ENCODE peak calls at places on chromosomes 1 and 21, in seven cellular contexts. I is AG04449, F is transverse colon, A is lung, M is fibroblast of mammary gland, W is MM.1S, D is tibial artery. C is an unnamed sample.

GRCh38 chr1:8794605-8795004 is 22.8 kb downstream of the RERE start:
- DNase-seq in D (no peak), W (no peak), F (no peak), A (no peak), I (no peak), M (no peak), C (no peak)

GRCh38 chr1:20449736-20450311 is 36.2 kb downstream of the CAMK2N1 start:
- DNase-seq in W (no peak), I (no peak), M (peak; percentile 97), D (no peak), A (no peak), F (no peak), C (peak; percentile 94)

GRCh38 chr1:100332331-100332730 is 20.0 kb upstream of the CDC14A start:
- DNase-seq in D (no peak), I (no peak), M (no peak), W (no peak), F (no peak), A (no peak), C (no peak)

GRCh38 chr1:2447274-2448097 is 28.6 kb upstream of the PLCH2 start:
- DNase-seq in D (no peak), M (no peak), F (no peak), W (no peak), I (no peak), A (no peak), C (no peak)

GRCh38 chr1:226656601-226657277 is 82.3 kb downstream of the ITPKB start:
- DNase-seq in M (peak; percentile 99), F (peak; percentile 58), I (peak; percentile 38), A (no peak), D (no peak), W (peak; percentile 81), C (peak; percentile 94)

GRCh38 chr1:65214340-65215027 is 66.5 kb downstream of the AK4 start:
- DNase-seq in I (no peak), A (no peak), D (no peak), M (no peak), F (no peak), W (no peak), C (no peak)

GRCh38 chr1:72366473-72366872 is 84.1 kb upstream of the NEGR1 start:
- DNase-seq in D (no peak), A (peak; percentile 53), F (no peak), W (peak; percentile 68), M (peak; percentile 72), I (no peak), C (peak; percentile 92)

GRCh38 chr21:32520885-32521735 is 64.2 kb downstream of the TCP10L start:
- DNase-seq in D (peak; percentile 88), A (peak; percentile 68), M (peak; percentile 98), I (peak; percentile 84), W (no peak), F (peak; percentile 63), C (peak; percentile 65)

GRCh38 chr1:154760469-154760933 is 109.6 kb downstream of the KCNN3 start:
- DNase-seq in F (peak; percentile 79), D (no peak), W (no peak), I (no peak), A (peak; percentile 76), M (no peak), C (no peak)

GRCh38 chr1:189859385-189859977 is 618.2 kb downstream of the BRINP3 start:
- DNase-seq in A (no peak), D (no peak), M (peak; percentile 0), F (peak; percentile 7), W (peak; percentile 55), I (no peak), C (no peak)

GRCh38 chr1:38256072-38256471 is 209.5 kb upstream of the POU3F1 start:
- DNase-seq in A (no peak), I (no peak), D (no peak), W (no peak), M (no peak), F (no peak), C (no peak)

GRCh38 chr1:98256700-98257099 is 335.9 kb upstream of the DPYD start:
- DNase-seq in M (no peak), F (no peak), W (no peak), A (no peak), D (no peak), I (no peak), C (no peak)

GRCh38 chr1:21567241-21568005 is 58.2 kb downstream of the ALPL start:
- DNase-seq in A (no peak), I (peak; percentile 60), M (peak; percentile 93), W (no peak), F (no peak), D (no peak), C (no peak)

GRCh38 chr21:38869946-38870345 is 64.2 kb downstream of the ETS2 start:
- DNase-seq in F (no peak), I (no peak), D (no peak), M (peak; percentile 36), A (no peak), W (no peak), C (peak; percentile 8)

GRCh38 chr21:44461438-44462089 is 6.3 kb downstream of the LRRC3 start:
- DNase-seq in A (no peak), W (no peak), M (no peak), I (no peak), D (no peak), F (no peak), C (no peak)
- TF ChIP-seq CTCF in A (no peak), W (peak; percentile 8), M (no peak), I (no peak), D (no peak), F (no peak), C (no peak)

GRCh38 chr21:37075214-37075770 is 2.2 kb downstream of the TTC3 start:
- DNase-seq in A (no peak), W (no peak), D (no peak), F (no peak), I (no peak), M (no peak), C (no peak)
- H3K4me3 ChIP-seq in A (no peak overlapping the region), W (no peak overlapping the region), D (no peak overlapping the region), F (no peak overlapping the region), I (peak overlapping the region; percentile 96), M (no peak overlapping the region), C (no peak overlapping the region)

GRCh38 chr1:34013136-34013535 is 149.3 kb downstream of the HMGB4 start:
- DNase-seq in D (no peak), M (no peak), W (no peak), I (no peak), F (no peak), A (no peak), C (no peak)

GRCh38 chr1:34019741-34020552 is 145.1 kb downstream of the CSMD2 start:
- DNase-seq in D (no peak), M (no peak), A (no peak), I (no peak), W (no peak), F (no peak), C (no peak)

GRCh38 chr1:34009340-34009975 is 145.6 kb downstream of the HMGB4 start:
- DNase-seq in F (no peak), I (no peak), M (no peak), A (no peak), W (no peak), D (no peak), C (no peak)

DNA sequence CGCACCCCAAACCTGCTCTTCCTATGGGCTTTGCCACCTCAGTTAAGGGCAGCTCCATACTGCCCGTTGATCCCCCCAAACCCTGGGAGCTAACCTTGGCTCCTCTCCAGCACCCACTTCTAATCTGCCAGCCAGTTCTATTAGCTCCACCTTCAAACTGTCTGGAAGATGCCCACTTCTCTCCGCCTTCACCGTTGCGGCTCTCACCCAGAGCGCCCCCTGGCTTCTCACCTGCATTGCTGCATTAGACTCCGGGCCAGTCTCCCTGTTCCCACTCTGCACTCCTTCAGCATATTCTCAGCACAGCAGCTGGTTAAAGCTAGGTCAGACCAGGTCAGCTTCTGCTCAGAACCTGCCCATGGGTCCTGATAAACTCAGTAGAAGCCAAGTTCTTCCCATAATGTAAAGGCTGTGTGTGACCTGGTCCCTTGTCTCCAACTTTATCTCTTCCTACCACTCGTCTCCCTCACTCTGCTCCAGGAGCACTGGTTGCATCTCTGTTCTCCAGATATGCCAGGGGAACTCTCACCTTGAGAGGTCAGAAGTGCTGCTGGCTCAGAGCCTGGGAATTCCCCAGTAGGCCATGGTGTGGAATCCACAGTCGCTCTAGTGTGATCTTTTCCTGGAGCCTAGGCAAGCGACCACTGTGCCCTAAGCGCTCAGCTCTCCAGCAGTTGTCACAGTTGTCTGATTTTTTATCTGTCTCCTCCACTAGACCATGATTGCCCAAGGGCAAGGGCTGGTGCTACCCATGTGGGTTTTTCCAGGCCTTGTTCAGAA is 150.3 kb downstream of the HMGB4 start:
- DNase-seq in I (no peak), F (no peak), D (no peak), W (no peak), M (peak; percentile 33), A (peak; percentile 34), C (no peak)
- TF ChIP-seq CTCF in I (peak; percentile 69), F (peak; percentile 28), D (peak; percentile 65), W (peak; percentile 26), M (peak; percentile 70), A (no peak), C (no peak)

GRCh38 chr1:213414346-213414745 is 363.3 kb downstream of the RPS6KC1 start:
- DNase-seq in D (no peak), A (no peak), M (no peak), F (no peak), I (no peak), W (no peak), C (no peak)

GRCh38 chr1:213409208-213409631 is 358.2 kb downstream of the RPS6KC1 start:
- DNase-seq in D (no peak), A (no peak), M (no peak), F (no peak), I (no peak), W (no peak), C (no peak)

GRCh38 chr1:213415686-213416380 is 364.8 kb downstream of the RPS6KC1 start:
- DNase-seq in F (no peak), D (no peak), W (no peak), I (peak; percentile 2), A (no peak), M (no peak), C (no peak)

GRCh38 chr1:213414901-213415300 is 363.9 kb downstream of the RPS6KC1 start:
- DNase-seq in I (no peak), A (no peak), W (no peak), F (no peak), D (no peak), M (no peak), C (no peak)

DNA sequence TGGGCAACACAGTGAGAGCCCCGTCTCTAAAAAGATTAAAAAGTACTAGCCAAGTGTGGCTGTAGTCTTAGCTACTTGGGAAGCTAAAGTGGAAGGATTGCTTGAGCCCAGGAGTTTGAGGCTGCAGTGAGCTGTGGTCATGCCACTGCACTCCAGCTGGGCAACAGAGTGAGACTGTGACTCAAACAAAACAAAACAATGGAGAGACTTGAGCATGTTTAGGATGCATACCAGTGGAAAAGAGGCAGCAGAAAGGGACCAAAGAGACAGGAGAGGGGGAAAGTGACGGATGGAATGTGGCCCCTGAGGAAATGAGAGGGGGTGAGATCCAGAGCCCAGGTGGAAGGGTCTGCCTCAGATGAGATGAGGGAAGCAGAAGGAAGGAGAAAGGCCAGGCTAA is 358.9 kb downstream of the RPS6KC1 start:
- DNase-seq in A (no peak), M (no peak), D (no peak), F (no peak), W (no peak), I (no peak), C (no peak)
- H3K4me3 ChIP-seq in A (no peak overlapping the region), M (no peak overlapping the region), D (no peak overlapping the region), F (no peak overlapping the region), W (no peak overlapping the region), I (no peak overlapping the region), C (no peak overlapping the region)

GRCh38 chr1:93619507-93620168 is 62.0 kb downstream of the BCAR3 start:
- DNase-seq in F (no peak), W (no peak), D (no peak), I (no peak), A (no peak), M (no peak), C (no peak)
- TF ChIP-seq CTCF in F (no peak), W (no peak), D (no peak), I (no peak), A (no peak), M (no peak), C (no peak)